ENCODE peak calls at places on chromosome 7, in seven cellular contexts. J is neural progenitor cell, T is right lobe of liver, P is brain microvascular endothelial cell, B is SK-N-MC, L is endodermal cell, K is mesenchymal stem cell. D is an unnamed sample.

GRCh38 chr7:48443051-48443450 is 271.8 kb downstream of the ABCA13 start:
- DNase-seq in J (no peak), T (no peak), P (no peak), B (no peak), L (no peak), K (no peak), D (no peak)

GRCh38 chr7:27933691-27934565 is 194.0 kb downstream of the TAX1BP1 start:
- DNase-seq in J (peak), T (no peak), P (no peak), B (peak), L (peak), K (peak), D (peak)

GRCh38 chr7:131688738-131689661 is 132.6 kb upstream of the PODXL start:
- DNase-seq in J (peak), T (no peak), P (peak), B (peak), L (peak), K (peak), D (peak)

GRCh38 chr7:141992688-141993087 is 3.0 kb upstream of the MGAM start:
- DNase-seq in J (no peak), T (no peak), P (no peak), B (no peak), L (no peak), K (no peak), D (no peak)

GRCh38 chr7:44220046-44220720 is 19.4 kb downstream of the YKT6 start:
- DNase-seq in J (no peak), T (peak), P (no peak), B (no peak), L (no peak), K (no peak), D (no peak)

GRCh38 chr7:93148135-93148534 is at the start of gene SAMD9L:
- DNase-seq in J (no peak), T (no peak), P (no peak), B (no peak), L (no peak), K (peak), D (no peak)

GRCh38 chr7:31796375-31796774 is 109.4 kb downstream of the PPP1R17 start:
- DNase-seq in J (no peak), T (no peak), P (no peak), B (no peak), L (no peak), K (no peak), D (no peak)

GRCh38 chr7:1859266-1860035 is 189.4 kb downstream of the ELFN1 start:
- DNase-seq in J (no peak), T (peak), P (no peak), B (no peak), L (peak), K (no peak), D (no peak)

GRCh38 chr7:102230593-102230992 is 56.1 kb upstream of the SH2B2 start:
- DNase-seq in J (no peak), T (no peak), P (peak), B (no peak), L (no peak), K (peak), D (no peak)

GRCh38 chr7:71300603-71301002 is 168.7 kb downstream of the GALNT17 start:
- DNase-seq in J (no peak), T (no peak), P (no peak), B (no peak), L (no peak), K (no peak), D (no peak)

GRCh38 chr7:104971290-104972071 is 42.5 kb upstream of the KMT2E start:
- DNase-seq in J (no peak), T (no peak), P (no peak), B (no peak), L (no peak), K (no peak), D (no peak)

GRCh38 chr7:112781110-112781509 is 9.1 kb downstream of the TMEM168 start:
- DNase-seq in J (no peak), T (no peak), P (no peak), B (no peak), L (no peak), K (no peak), D (no peak)

GRCh38 chr7:141452911-141453310 is 98.3 kb upstream of the AGK start:
- DNase-seq in J (no peak), T (no peak), P (no peak), B (no peak), L (no peak), K (no peak), D (no peak)

GRCh38 chr7:138979226-138979979 is 1.8 kb downstream of the KIAA1549 start:
- DNase-seq in J (no peak), T (no peak), P (no peak), B (no peak), L (peak), K (peak), D (peak)

GRCh38 chr7:45239486-45239885 is 81.9 kb downstream of the RAMP3 start:
- DNase-seq in J (no peak), T (no peak), P (peak), B (no peak), L (no peak), K (no peak), D (peak)

GRCh38 chr7:122833888-122834570 is 52.2 kb downstream of the CADPS2 start:
- DNase-seq in J (no peak), T (no peak), P (no peak), B (no peak), L (peak), K (no peak), D (no peak)

GRCh38 chr7:35446091-35446490 is 192.2 kb upstream of the TBX20 start:
- DNase-seq in J (peak), T (no peak), P (no peak), B (no peak), L (no peak), K (no peak), D (no peak)

GRCh38 chr7:3949226-3949625 is 648.2 kb downstream of the SDK1 start:
- DNase-seq in J (no peak), T (no peak), P (peak), B (no peak), L (no peak), K (no peak), D (no peak)

GRCh38 chr7:30430300-30430699 is 48.3 kb downstream of the NOD1 start:
- DNase-seq in J (no peak), T (no peak), P (no peak), B (peak), L (no peak), K (peak), D (peak)

GRCh38 chr7:151028948-151029501 is 775 bp downstream of the ABCB8 start:
- DNase-seq in J (no peak), T (no peak), P (no peak), B (no peak), L (no peak), K (no peak), D (no peak)

GRCh38 chr7:91299952-91300775 is 35.9 kb downstream of the FZD1 start:
- DNase-seq in J (no peak), T (no peak), P (no peak), B (no peak), L (no peak), K (no peak), D (no peak)

GRCh38 chr7:23811540-23811939 is 101.5 kb downstream of the STK31 start:
- DNase-seq in J (no peak), T (no peak), P (no peak), B (no peak), L (no peak), K (no peak), D (peak)

GRCh38 chr7:126959649-126960048 is 293.1 kb downstream of the GRM8 start:
- DNase-seq in J (no peak), T (no peak), P (no peak), B (no peak), L (no peak), K (no peak), D (no peak)

GRCh38 chr7:79911420-79911819 is 223.2 kb upstream of the GNAI1 start:
- DNase-seq in J (no peak), T (no peak), P (no peak), B (no peak), L (no peak), K (no peak), D (no peak)

GRCh38 chr7:47370461-47371042 is 211.4 kb downstream of the TNS3 start:
- DNase-seq in J (no peak), T (no peak), P (peak), B (no peak), L (peak), K (no peak), D (no peak)

GRCh38 chr7:112009081-112009480 is 197.1 kb downstream of the DOCK4 start:
- DNase-seq in J (no peak), T (no peak), P (peak), B (no peak), L (no peak), K (peak), D (no peak)

GRCh38 chr7:129882531-129882930 is 70.2 kb downstream of the UBE2H start:
- DNase-seq in J (no peak), T (no peak), P (no peak), B (no peak), L (no peak), K (no peak), D (no peak)

GRCh38 chr7:142385528-142386340 is 127.9 kb upstream of the PRSS58 start:
- DNase-seq in J (peak), T (no peak), P (peak), B (peak), L (peak), K (peak), D (peak)

GRCh38 chr7:24052572-24053223 is 231.3 kb upstream of the NPY start:
- DNase-seq in J (no peak), T (no peak), P (peak), B (peak), L (no peak), K (peak), D (peak)

GRCh38 chr7:87505122-87505521 is 29.6 kb upstream of the ABCB4 start:
- DNase-seq in J (no peak), T (no peak), P (no peak), B (no peak), L (no peak), K (peak), D (no peak)
- H3K27ac ChIP-seq in J (no peak), T (no peak), P (no peak), B (no peak), L (no peak), K (no peak), D (no peak)

GRCh38 chr7:64687249-64687648 is 21.3 kb downstream of the ZNF107 start:
- DNase-seq in J (no peak), T (no peak), P (no peak), B (no peak), L (no peak), K (no peak), D (no peak)

GRCh38 chr7:64685091-64685490 is 19.2 kb downstream of the ZNF107 start:
- DNase-seq in J (no peak), T (no peak), P (no peak), B (no peak), L (no peak), K (no peak), D (no peak)

GRCh38 chr7:64685741-64686140 is 19.8 kb downstream of the ZNF107 start:
- DNase-seq in J (no peak), T (no peak), P (no peak), B (no peak), L (no peak), K (no peak), D (no peak)

GRCh38 chr7:64691831-64692230 is 25.9 kb downstream of the ZNF107 start:
- DNase-seq in J (no peak), T (no peak), P (no peak), B (no peak), L (no peak), K (no peak), D (no peak)

GRCh38 chr7:64686493-64687184 is 20.7 kb downstream of the ZNF107 start:
- DNase-seq in J (no peak), T (no peak), P (no peak), B (no peak), L (no peak), K (no peak), D (no peak)
- H3K27ac ChIP-seq in J (no peak), T (no peak), P (no peak), B (no peak), L (no peak), K (no peak), D (no peak)

DNA sequence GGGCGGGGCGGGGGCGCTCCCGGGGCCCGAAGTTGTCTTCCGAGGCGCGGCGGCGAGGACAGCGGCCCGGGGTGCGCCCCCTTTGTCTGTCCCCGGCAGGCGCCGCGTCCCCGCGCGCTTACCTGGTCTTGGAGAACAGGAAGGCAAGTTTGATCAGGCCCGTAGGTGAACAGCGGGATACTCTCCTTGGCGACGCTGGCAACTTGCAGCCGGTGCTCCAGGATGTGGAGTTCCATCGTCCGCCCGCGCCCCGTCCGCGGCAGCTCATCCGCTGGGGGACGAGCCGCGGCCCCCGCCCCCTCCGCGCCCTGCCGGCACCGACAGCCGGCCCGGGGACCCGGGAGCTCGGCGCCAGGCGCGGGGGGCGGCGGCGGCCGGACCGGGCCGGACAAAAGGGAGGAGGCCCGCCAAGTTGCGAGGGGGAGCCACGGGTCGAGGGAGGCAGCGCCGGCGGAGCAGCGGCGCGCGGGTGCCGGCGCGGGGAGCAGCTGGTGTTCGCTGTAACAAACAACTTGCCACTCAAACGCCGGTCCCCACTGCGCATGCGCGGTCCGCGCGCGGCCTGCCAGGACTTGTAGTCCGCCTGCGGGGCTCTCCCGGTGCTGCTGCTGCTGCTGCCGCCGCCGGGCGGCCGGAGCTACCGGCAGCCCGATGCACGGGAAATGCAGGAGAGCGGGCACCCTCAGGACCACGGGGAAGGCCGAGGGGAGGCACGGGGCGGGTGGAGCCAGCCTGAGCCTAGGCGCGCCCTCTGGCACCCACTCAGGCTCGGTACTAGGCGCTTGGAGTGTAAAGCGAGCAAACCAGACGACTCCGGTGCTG is 35.6 kb upstream of the SPDYE3 start:
- DNase-seq in J (peak), T (peak), P (peak), B (peak), L (peak), K (peak), D (peak)
- H3K27ac ChIP-seq in J (peak), T (no peak), P (no peak), B (no peak), L (peak), K (no peak), D (no peak)

GRCh38 chr7:37604078-37604477 is 79.5 kb upstream of the GPR141 start:
- DNase-seq in J (no peak), T (no peak), P (no peak), B (no peak), L (no peak), K (no peak), D (no peak)
- H3K27ac ChIP-seq in J (no peak), T (no peak), P (no peak), B (no peak), L (no peak), K (no peak), D (no peak)

GRCh38 chr7:155919400-155920067 is 107.3 kb upstream of the SHH start:
- DNase-seq in J (no peak), T (peak), P (no peak), B (no peak), L (no peak), K (no peak), D (no peak)
- H3K27ac ChIP-seq in J (no peak), T (peak), P (peak), B (no peak), L (no peak), K (no peak), D (no peak)

DNA sequence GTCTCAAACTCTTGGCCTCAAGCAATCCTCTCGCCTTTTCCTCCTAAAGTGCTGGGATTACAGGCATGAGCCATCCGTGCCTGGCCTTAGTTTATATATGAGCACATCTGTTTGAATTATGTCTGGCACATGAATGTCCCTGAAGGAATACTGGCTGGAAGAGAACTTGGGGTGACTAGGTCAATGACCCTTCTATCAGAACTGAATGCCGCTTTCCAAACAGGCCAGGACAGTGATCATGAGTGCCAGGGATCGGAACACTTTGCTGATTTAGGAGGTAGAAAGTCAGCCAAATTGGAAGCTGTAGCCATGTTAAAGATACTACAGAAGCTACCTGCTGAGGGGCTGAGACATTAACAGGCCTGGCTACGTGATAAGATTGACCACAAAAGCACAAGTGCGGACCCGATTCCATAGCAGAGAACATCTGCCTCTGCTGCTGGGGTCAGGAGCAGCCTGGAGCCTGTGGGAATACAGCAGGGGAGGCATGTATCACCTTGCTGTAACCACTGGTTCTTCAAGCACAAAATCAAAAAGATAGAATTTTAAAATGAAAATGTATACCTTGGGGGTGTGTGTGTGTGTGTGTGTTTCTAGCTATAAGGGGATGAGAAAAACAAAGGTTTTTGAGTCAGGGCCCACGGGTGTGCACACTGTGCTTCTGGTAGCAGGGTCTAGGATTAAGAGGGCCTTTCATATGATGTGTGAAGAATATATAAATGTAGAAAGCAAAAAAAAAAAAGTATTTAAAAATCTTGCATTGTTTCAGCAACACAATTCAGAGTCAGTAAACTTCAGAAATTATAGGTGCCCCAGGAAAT is 293.7 kb downstream of the BBS9 start:
- DNase-seq in J (no peak), T (no peak), P (no peak), B (no peak), L (peak), K (no peak), D (no peak)
- H3K27ac ChIP-seq in J (no peak), T (no peak), P (no peak), B (no peak), L (no peak), K (no peak), D (no peak)

GRCh38 chr7:148715027-148715426 is 16.3 kb downstream of the CUL1 start:
- DNase-seq in J (no peak), T (no peak), P (no peak), B (no peak), L (no peak), K (no peak), D (no peak)
- H3K27ac ChIP-seq in J (no peak), T (no peak), P (no peak), B (no peak), L (no peak), K (no peak), D (no peak)

GRCh38 chr7:5451391-5451790 is 27.8 kb upstream of the TNRC18 start:
- DNase-seq in J (no peak), T (no peak), P (no peak), B (no peak), L (peak), K (no peak), D (no peak)

GRCh38 chr7:5448378-5449042 is 24.9 kb upstream of the TNRC18 start:
- DNase-seq in J (peak), T (no peak), P (no peak), B (no peak), L (peak), K (no peak), D (no peak)

GRCh38 chr7:5452470-5452899 is 28.9 kb upstream of the TNRC18 start:
- DNase-seq in J (no peak), T (no peak), P (no peak), B (no peak), L (peak), K (no peak), D (no peak)

GRCh38 chr7:5452937-5453540 is 29.4 kb upstream of the TNRC18 start:
- DNase-seq in J (peak), T (no peak), P (peak), B (no peak), L (peak), K (peak), D (peak)

DNA sequence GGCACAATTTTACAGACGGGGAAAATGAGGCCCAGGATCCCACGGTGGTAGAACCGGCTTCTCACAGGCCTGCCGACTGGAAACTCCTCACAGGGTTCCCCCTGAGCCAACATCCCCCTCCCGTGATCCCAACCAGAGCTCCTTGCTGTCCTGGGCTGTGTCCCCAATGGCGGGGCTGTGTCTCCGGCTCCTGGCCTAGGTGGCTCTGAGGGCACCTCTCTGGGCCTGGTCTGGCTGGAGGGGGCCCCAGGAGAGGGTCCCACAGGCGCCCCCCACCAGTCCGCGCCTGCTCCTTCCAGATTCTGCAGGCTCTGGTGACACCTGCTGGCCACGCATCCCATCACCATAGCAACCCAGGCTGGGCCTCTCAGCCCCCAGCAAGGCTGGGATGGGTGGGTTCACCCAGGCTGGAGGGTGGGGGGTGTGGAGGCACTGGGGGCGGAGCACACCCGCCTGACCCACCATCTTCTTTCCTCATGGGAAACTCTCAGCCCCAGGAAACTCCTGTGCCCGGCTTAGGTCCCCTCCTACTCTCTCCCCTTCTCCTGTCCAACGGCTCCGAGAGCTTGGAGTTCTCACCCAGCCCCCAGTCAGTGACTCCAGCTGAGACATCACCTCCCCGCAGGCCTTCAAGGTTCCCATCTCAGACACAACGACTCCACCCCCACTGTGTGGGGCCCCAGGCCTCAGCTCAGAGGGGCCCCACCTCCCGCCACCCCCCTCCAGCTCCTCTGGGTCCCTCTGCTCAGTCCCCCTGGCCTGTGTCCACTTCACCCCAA is 27.1 kb upstream of the TNRC18 start:
- DNase-seq in J (peak), T (peak), P (peak), B (no peak), L (peak), K (peak), D (peak)
- H3K27ac ChIP-seq in J (no peak), T (no peak), P (no peak), B (no peak), L (no peak), K (no peak), D (no peak)